ENCODE peak calls at places on chromosomes 2 and 18, in six cellular contexts. One of them, this sample, is unnamed.

GRCh38 chr2:178796079-178796677 is 11.0 kb downstream of the TTN start:
- DNase-seq in A549: peak
- DNase-seq in IMR-90: peak
- DNase-seq in GM12878: no peak
- DNase-seq in HepG2: peak
- DNase-seq in K562: peak
- DNase-seq in this sample: peak

GRCh38 chr2:189657867-189658266 is 3.4 kb upstream of the ASNSD1 start:
- DNase-seq in IMR-90: peak
- DNase-seq in GM12878: peak
- DNase-seq in HepG2: no peak
- DNase-seq in K562: no peak
- DNase-seq in A549: no peak
- DNase-seq in this sample: no peak

GRCh38 chr2:178155524-178155923 is 38.8 kb upstream of the OSBPL6 start:
- DNase-seq in GM12878: no peak
- DNase-seq in A549: no peak
- DNase-seq in IMR-90: no peak
- DNase-seq in K562: no peak
- DNase-seq in HepG2: no peak
- DNase-seq in this sample: no peak

GRCh38 chr2:218434456-218434855 is 15.5 kb downstream of the VIL1 start:
- DNase-seq in A549: no peak
- DNase-seq in GM12878: no peak
- DNase-seq in IMR-90: no peak
- DNase-seq in K562: no peak
- DNase-seq in HepG2: no peak
- DNase-seq in this sample: no peak

GRCh38 chr2:149598014-149598395 is 10.4 kb upstream of the MMADHC start:
- DNase-seq in A549: peak
- DNase-seq in GM12878: no peak
- DNase-seq in K562: no peak
- DNase-seq in IMR-90: peak
- DNase-seq in HepG2: no peak
- DNase-seq in this sample: peak

GRCh38 chr2:218804817-218805216 is 22.9 kb downstream of the CYP27A1 start:
- DNase-seq in HepG2: no peak
- DNase-seq in GM12878: no peak
- DNase-seq in K562: no peak
- DNase-seq in A549: no peak
- DNase-seq in IMR-90: no peak
- DNase-seq in this sample: no peak

GRCh38 chr2:173354073-173354600 is 535 bp upstream of the CDCA7 start:
- DNase-seq in A549: peak
- DNase-seq in GM12878: no peak
- DNase-seq in K562: peak
- DNase-seq in IMR-90: no peak
- DNase-seq in HepG2: peak
- DNase-seq in this sample: peak

GRCh38 chr2:117485588-117485987 is 328.9 kb upstream of the DDX18 start:
- DNase-seq in A549: no peak
- DNase-seq in HepG2: no peak
- DNase-seq in K562: no peak
- DNase-seq in IMR-90: no peak
- DNase-seq in GM12878: no peak
- DNase-seq in this sample: no peak

GRCh38 chr2:109223490-109223889 is 94.5 kb downstream of the SH3RF3 start:
- DNase-seq in IMR-90: no peak
- DNase-seq in GM12878: no peak
- DNase-seq in K562: no peak
- DNase-seq in A549: no peak
- DNase-seq in HepG2: no peak
- DNase-seq in this sample: no peak

GRCh38 chr2:150421252-150421651 is 66.2 kb downstream of the RND3 start:
- DNase-seq in K562: no peak
- DNase-seq in IMR-90: no peak
- DNase-seq in GM12878: no peak
- DNase-seq in HepG2: no peak
- DNase-seq in A549: no peak
- DNase-seq in this sample: no peak

GRCh38 chr18:52288403-52289004 is 51.5 kb upstream of the DCC start:
- DNase-seq in K562: peak
- DNase-seq in A549: peak
- DNase-seq in IMR-90: no peak
- DNase-seq in HepG2: peak
- DNase-seq in GM12878: no peak
- DNase-seq in this sample: peak

GRCh38 chr2:1748741-1749488 is 4.6 kb upstream of the PXDN start:
- DNase-seq in HepG2: no peak
- DNase-seq in A549: no peak
- DNase-seq in GM12878: no peak
- DNase-seq in K562: no peak
- DNase-seq in IMR-90: no peak
- DNase-seq in this sample: no peak
- TF ChIP-seq BHLHE40 in HepG2: no peak
- TF ChIP-seq BHLHE40 in A549: no peak
- TF ChIP-seq BHLHE40 in GM12878: no peak
- TF ChIP-seq BHLHE40 in K562: no peak
- TF ChIP-seq BHLHE40 in IMR-90: no peak
- TF ChIP-seq BHLHE40 in this sample: no peak

GRCh38 chr2:114128255-114128654 is 238.4 kb downstream of the ACTR3 start:
- DNase-seq in K562: no peak
- DNase-seq in IMR-90: no peak
- DNase-seq in A549: no peak
- DNase-seq in GM12878: no peak
- DNase-seq in HepG2: no peak
- DNase-seq in this sample: no peak

GRCh38 chr2:114128725-114129124 is 238.8 kb downstream of the ACTR3 start:
- DNase-seq in GM12878: no peak
- DNase-seq in A549: no peak
- DNase-seq in IMR-90: no peak
- DNase-seq in HepG2: no peak
- DNase-seq in K562: no peak
- DNase-seq in this sample: no peak

GRCh38 chr2:114122861-114123391 is 233.0 kb downstream of the ACTR3 start:
- DNase-seq in IMR-90: no peak
- DNase-seq in GM12878: no peak
- DNase-seq in HepG2: no peak
- DNase-seq in A549: no peak
- DNase-seq in K562: no peak
- DNase-seq in this sample: no peak

GRCh38 chr2:114123925-114124324 is 234.0 kb downstream of the ACTR3 start:
- DNase-seq in IMR-90: no peak
- DNase-seq in K562: no peak
- DNase-seq in HepG2: no peak
- DNase-seq in GM12878: no peak
- DNase-seq in A549: no peak
- DNase-seq in this sample: no peak

GRCh38 chr2:114127372-114127771 is 237.5 kb downstream of the ACTR3 start:
- DNase-seq in GM12878: no peak
- DNase-seq in A549: no peak
- DNase-seq in K562: no peak
- DNase-seq in IMR-90: peak
- DNase-seq in HepG2: no peak
- DNase-seq in this sample: no peak
- TF ChIP-seq BHLHE40 in GM12878: no peak
- TF ChIP-seq BHLHE40 in A549: no peak
- TF ChIP-seq BHLHE40 in K562: no peak
- TF ChIP-seq BHLHE40 in IMR-90: no peak
- TF ChIP-seq BHLHE40 in HepG2: no peak
- TF ChIP-seq BHLHE40 in this sample: no peak

GRCh38 chr2:97714950-97715652 is 1.7 kb downstream of the ZAP70 start:
- DNase-seq in A549: no peak
- DNase-seq in IMR-90: no peak
- DNase-seq in HepG2: no peak
- DNase-seq in GM12878: no peak
- DNase-seq in K562: no peak
- DNase-seq in this sample: no peak

GRCh38 chr2:97714084-97714949 is 941 bp downstream of the ZAP70 start:
- DNase-seq in GM12878: no peak
- DNase-seq in IMR-90: no peak
- DNase-seq in A549: no peak
- DNase-seq in HepG2: no peak
- DNase-seq in K562: no peak
- DNase-seq in this sample: no peak

GRCh38 chr2:97713296-97714083 is at the start of gene ZAP70:
- DNase-seq in HepG2: peak
- DNase-seq in IMR-90: no peak
- DNase-seq in A549: no peak
- DNase-seq in GM12878: no peak
- DNase-seq in K562: no peak
- DNase-seq in this sample: no peak

GRCh38 chr2:97711394-97711711 is 2.0 kb upstream of the ZAP70 start:
- DNase-seq in IMR-90: no peak
- DNase-seq in A549: no peak
- DNase-seq in GM12878: no peak
- DNase-seq in K562: no peak
- DNase-seq in HepG2: no peak
- DNase-seq in this sample: no peak

DNA sequence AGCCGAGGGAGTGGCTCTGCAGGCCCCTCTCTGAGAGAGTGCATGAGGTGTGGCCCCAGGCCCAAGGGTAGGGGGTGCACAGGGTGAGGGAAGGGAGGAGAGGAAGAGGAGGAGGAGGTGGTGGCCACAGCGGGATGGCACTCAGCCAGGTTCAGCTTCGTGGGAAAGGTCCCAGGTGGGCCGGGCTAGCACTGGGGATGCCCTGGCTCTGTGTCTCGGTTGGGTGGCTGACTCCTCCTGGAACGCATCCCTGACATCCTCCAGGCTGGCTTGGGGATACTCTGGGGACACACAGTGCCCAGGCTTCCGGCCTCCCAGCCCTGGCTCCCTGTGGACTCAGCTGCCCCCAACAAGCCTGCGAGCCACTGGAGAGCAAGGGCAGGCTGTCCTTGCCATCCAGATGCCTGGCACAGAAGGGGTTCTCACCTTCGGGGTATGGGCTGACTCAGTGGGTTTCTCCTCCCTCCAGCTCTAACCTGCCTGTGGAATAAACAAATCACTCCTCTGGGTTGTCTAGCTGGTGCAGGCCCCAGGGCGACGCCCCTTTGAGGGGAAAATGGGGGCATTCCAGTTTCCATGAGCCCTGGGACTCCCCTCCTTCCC is 582 bp upstream of the ZAP70 start:
- DNase-seq in A549: no peak
- DNase-seq in IMR-90: no peak
- DNase-seq in HepG2: no peak
- DNase-seq in GM12878: no peak
- DNase-seq in K562: no peak
- DNase-seq in this sample: no peak
- TF ChIP-seq BHLHE40 in A549: no peak
- TF ChIP-seq BHLHE40 in IMR-90: no peak
- TF ChIP-seq BHLHE40 in HepG2: no peak
- TF ChIP-seq BHLHE40 in GM12878: no peak
- TF ChIP-seq BHLHE40 in K562: no peak
- TF ChIP-seq BHLHE40 in this sample: no peak

GRCh38 chr2:185668710-185669109 is 69.9 kb upstream of the FSIP2 start:
- DNase-seq in HepG2: no peak
- DNase-seq in K562: no peak
- DNase-seq in A549: no peak
- DNase-seq in GM12878: no peak
- DNase-seq in IMR-90: no peak
- DNase-seq in this sample: no peak

GRCh38 chr2:185663811-185664210 is 74.8 kb upstream of the FSIP2 start:
- DNase-seq in IMR-90: no peak
- DNase-seq in HepG2: no peak
- DNase-seq in GM12878: no peak
- DNase-seq in K562: no peak
- DNase-seq in A549: no peak
- DNase-seq in this sample: no peak

DNA sequence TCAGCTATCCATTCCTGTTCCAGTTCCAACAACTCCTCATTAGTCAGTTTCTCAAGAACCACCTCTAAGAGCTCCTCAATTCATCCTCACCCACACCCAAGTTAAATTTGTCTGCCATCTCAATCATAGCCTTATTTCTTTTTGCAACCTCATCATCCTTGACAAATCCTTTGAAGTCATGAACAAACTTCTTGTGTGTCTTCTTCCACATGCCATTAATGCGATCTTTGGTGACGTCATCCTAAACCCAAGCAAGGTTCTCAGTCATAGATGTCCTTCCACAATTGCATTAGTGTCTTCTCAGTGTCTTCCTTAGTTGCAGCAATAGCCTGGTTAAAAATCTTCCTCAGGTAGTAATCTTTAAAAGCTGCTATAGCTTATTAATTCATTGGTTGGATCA is 71.2 kb upstream of the FSIP2 start:
- DNase-seq in HepG2: no peak
- DNase-seq in K562: no peak
- DNase-seq in A549: no peak
- DNase-seq in IMR-90: no peak
- DNase-seq in GM12878: no peak
- DNase-seq in this sample: no peak
- TF ChIP-seq BHLHE40 in HepG2: no peak
- TF ChIP-seq BHLHE40 in K562: no peak
- TF ChIP-seq BHLHE40 in A549: no peak
- TF ChIP-seq BHLHE40 in IMR-90: no peak
- TF ChIP-seq BHLHE40 in GM12878: no peak
- TF ChIP-seq BHLHE40 in this sample: no peak